ENCODE peak calls at places on chromosomes 13 and 19, in nine cellular contexts. W is HCT116, Y is GM23338, F is tibial artery, J is ascending aorta, M is psoas muscle, B is mammary epithelial cell, K is fibroblast of lung, X is transverse colon. Z is an unnamed sample. For H3K27me3 and H3K4me1, the result is how much of the 10 kb centered on the place peaks cover.

GRCh38 chr13:35163674-35164073 is 221.6 kb downstream of the NBEA start:
- DNase-seq in W (no peak), Y (no peak), F (no peak), J (no peak), M (no peak), B (no peak), K (no peak), X (no peak), Z (no peak)

GRCh38 chr19:53467503-53468262 is at the start of gene ZNF813:
- DNase-seq in W (no peak), Y (peak), F (peak), J (peak), M (peak), B (peak), K (peak), X (peak), Z (peak)

GRCh38 chr19:11338569-11339253 is 746 bp downstream of the RAB3D start:
- DNase-seq in W (no peak), Y (no peak), F (no peak), J (no peak), M (no peak), B (no peak), K (no peak), X (no peak), Z (no peak)

GRCh38 chr19:41821003-41821735 is 23.3 kb downstream of the LYPD4 start:
- DNase-seq in W (peak), Y (peak), F (no peak), J (no peak), M (no peak), B (peak), K (peak), X (peak), Z (peak)

GRCh38 chr13:49308104-49308875 is 60.6 kb downstream of the CDADC1 start:
- DNase-seq in W (no peak), Y (no peak), F (peak), J (peak), M (peak), B (no peak), K (peak), X (peak), Z (no peak)

GRCh38 chr19:50728084-50728737 is 5.0 kb downstream of the CLEC11A start:
- DNase-seq in W (no peak), Y (peak), F (no peak), J (no peak), M (peak), B (peak), K (peak), X (peak), Z (no peak)

GRCh38 chr13:35479691-35480090 is 3.2 kb upstream of the MAB21L1 start:
- DNase-seq in W (no peak), Y (no peak), F (no peak), J (no peak), M (no peak), B (no peak), K (no peak), X (no peak), Z (no peak)

GRCh38 chr13:48404952-48405351 is 8.0 kb downstream of the LPAR6 start:
- DNase-seq in W (no peak), Y (no peak), F (no peak), J (no peak), M (no peak), B (no peak), K (no peak), X (no peak), Z (no peak)

GRCh38 chr13:47250141-47250540 is 353.3 kb upstream of the HTR2A start:
- DNase-seq in W (no peak), Y (no peak), F (no peak), J (no peak), M (no peak), B (peak), K (peak), X (no peak), Z (no peak)

GRCh38 chr13:112466132-112467025 is 90.2 kb downstream of the SPACA7 start:
- DNase-seq in W (no peak), Y (no peak), F (no peak), J (no peak), M (no peak), B (no peak), K (no peak), X (no peak), Z (no peak)

GRCh38 chr19:46351241-46352041 is 4.6 kb downstream of the PPP5C start:
- DNase-seq in W (no peak), Y (peak), F (peak), J (no peak), M (peak), B (peak), K (peak), X (peak), Z (no peak)

GRCh38 chr19:7004313-7004931 is 16.8 kb downstream of the MBD3L2B start:
- DNase-seq in W (peak), Y (peak), F (no peak), J (no peak), M (no peak), B (no peak), K (peak), X (no peak), Z (no peak)

GRCh38 chr19:12720851-12721655 is 2.7 kb downstream of the TNPO2 start:
- DNase-seq in W (no peak), Y (peak), F (no peak), J (no peak), M (peak), B (peak), K (peak), X (peak), Z (peak)

GRCh38 chr13:47175172-47175806 is 278.4 kb upstream of the HTR2A start:
- DNase-seq in W (no peak), Y (no peak), F (no peak), J (no peak), M (no peak), B (peak), K (peak), X (no peak), Z (no peak)

GRCh38 chr13:73849292-73849691 is 284.9 kb downstream of the KLF12 start:
- DNase-seq in W (peak), Y (peak), F (no peak), J (no peak), M (no peak), B (no peak), K (peak), X (peak), Z (peak)

GRCh38 chr19:19775891-19776205 is 42.9 kb upstream of the ZNF14 start:
- DNase-seq in W (no peak), Y (no peak), F (no peak), J (no peak), M (peak), B (no peak), K (no peak), X (no peak), Z (no peak)

GRCh38 chr13:30033681-30034447 is 183.4 kb upstream of the UBL3 start:
- DNase-seq in W (no peak), Y (no peak), F (no peak), J (no peak), M (no peak), B (peak), K (peak), X (no peak), Z (no peak)

GRCh38 chr13:46586766-46587509 is 34.0 kb downstream of the LRCH1 start:
- DNase-seq in W (no peak), Y (no peak), F (no peak), J (no peak), M (no peak), B (no peak), K (peak), X (no peak), Z (no peak)

GRCh38 chr19:15177269-15178116 is 23.3 kb downstream of the NOTCH3 start:
- DNase-seq in W (no peak), Y (peak), F (peak), J (no peak), M (peak), B (peak), K (peak), X (peak), Z (peak)

GRCh38 chr19:40347476-40348124 is 597 bp downstream of the C19orf47 start:
- DNase-seq in W (no peak), Y (no peak), F (no peak), J (no peak), M (no peak), B (no peak), K (no peak), X (no peak), Z (no peak)

GRCh38 chr13:111187879-111188643 is 73.0 kb downstream of the ARHGEF7 start:
- DNase-seq in W (no peak), Y (no peak), F (no peak), J (no peak), M (no peak), B (peak), K (peak), X (no peak), Z (peak)

GRCh38 chr13:78102121-78102677 is 183.6 kb upstream of the EDNRB start:
- DNase-seq in W (no peak), Y (no peak), F (peak), J (no peak), M (peak), B (peak), K (peak), X (peak), Z (no peak)

GRCh38 chr19:23395041-23395721 is at the start of gene ZNF91:
- DNase-seq in W (peak), Y (peak), F (peak), J (peak), M (peak), B (peak), K (peak), X (peak), Z (peak)

GRCh38 chr19:40269216-40269940 is 15.8 kb downstream of the AKT2 start:
- DNase-seq in W (no peak), Y (no peak), F (no peak), J (no peak), M (no peak), B (no peak), K (no peak), X (no peak), Z (no peak)

GRCh38 chr19:13861392-13861713 is 15.6 kb upstream of the NANOS3 start:
- DNase-seq in W (no peak), Y (no peak), F (no peak), J (no peak), M (no peak), B (no peak), K (no peak), X (no peak), Z (no peak)

GRCh38 chr19:29714953-29715694 is at the start of gene C19orf12:
- DNase-seq in W (no peak), Y (peak), F (peak), J (no peak), M (peak), B (peak), K (peak), X (peak), Z (peak)
- H3K27me3 ChIP-seq in W (under half), Y (under half), F (under half), J (under half), M (under half), B (under half), K (under half), X (under half), Z (under half)

GRCh38 chr19:16444273-16444597 is 27.5 kb downstream of the EPS15L1 start:
- DNase-seq in W (no peak), Y (no peak), F (no peak), J (no peak), M (no peak), B (no peak), K (no peak), X (no peak), Z (no peak)
- H3K4me1 ChIP-seq in W (under half), Y (under half), F (under half), J (under half), M (half or more), B (under half), K (under half), X (half or more), Z (under half)

GRCh38 chr19:34305221-34306058 is 51.1 kb downstream of the GARRE1 start:
- DNase-seq in W (no peak), Y (no peak), F (no peak), J (no peak), M (no peak), B (no peak), K (peak), X (no peak), Z (no peak)
- H3K27me3 ChIP-seq in W (under half), Y (under half), F (under half), J (under half), M (under half), B (under half), K (under half), X (under half), Z (under half)

GRCh38 chr19:16589917-16590316 is 17.7 kb upstream of the SLC35E1 start:
- DNase-seq in W (no peak), Y (no peak), F (no peak), J (no peak), M (no peak), B (no peak), K (no peak), X (no peak), Z (no peak)

GRCh38 chr19:16588824-16589577 is 16.8 kb upstream of the SLC35E1 start:
- DNase-seq in W (no peak), Y (no peak), F (no peak), J (no peak), M (no peak), B (no peak), K (no peak), X (no peak), Z (no peak)

GRCh38 chr19:16586477-16586871 is 14.3 kb upstream of the SLC35E1 start:
- DNase-seq in W (no peak), Y (no peak), F (no peak), J (no peak), M (no peak), B (no peak), K (no peak), X (no peak), Z (no peak)

GRCh38 chr19:16587031-16588023 is 15.1 kb upstream of the SLC35E1 start:
- DNase-seq in W (no peak), Y (peak), F (no peak), J (no peak), M (no peak), B (peak), K (peak), X (peak), Z (peak)

DNA sequence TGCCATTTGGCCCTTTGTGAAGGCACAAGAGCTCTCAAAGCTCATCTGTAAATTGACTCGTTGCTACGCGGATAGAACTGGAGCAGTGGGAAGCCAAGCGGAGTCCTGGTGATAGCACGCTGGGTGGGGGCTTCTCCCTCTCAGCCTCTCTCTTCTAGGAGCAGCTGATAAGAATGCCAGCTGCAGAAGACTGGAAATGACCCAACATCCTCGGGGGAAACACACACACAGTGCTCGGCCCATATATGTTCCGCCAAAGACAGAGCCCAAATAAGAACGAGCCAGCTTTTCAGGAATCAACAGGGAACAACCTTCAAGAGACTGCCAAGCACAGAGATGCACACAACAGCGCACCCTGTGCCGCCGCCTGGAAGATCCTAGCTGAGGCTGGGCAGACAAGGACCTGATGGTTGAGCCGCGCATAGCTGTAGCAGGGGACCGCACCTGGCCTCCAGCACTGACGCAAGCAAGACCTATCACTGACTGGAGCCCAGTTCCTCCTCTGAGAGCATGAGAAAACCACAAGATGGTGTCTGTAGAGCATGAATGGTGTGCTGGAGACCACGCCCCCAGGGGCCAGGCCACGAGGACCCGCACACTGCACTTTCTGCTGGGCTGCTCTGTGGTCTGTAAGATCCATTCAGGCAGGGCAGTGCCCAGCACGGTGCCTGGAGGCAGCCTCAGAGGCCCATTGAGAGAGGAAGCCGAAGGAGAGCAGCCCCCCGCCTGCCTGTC is 16.0 kb upstream of the SLC35E1 start:
- DNase-seq in W (no peak), Y (peak), F (no peak), J (no peak), M (no peak), B (peak), K (peak), X (peak), Z (peak)
- H3K4me1 ChIP-seq in W (under half), Y (half or more), F (under half), J (under half), M (half or more), B (half or more), K (under half), X (half or more), Z (half or more)